ENCODE peak calls at places on chromosomes 3 and 15, in ten cellular contexts. One of them, this sample, is unnamed.
A peak's percentile ranks its signal among the peaks of the same experiment; 100 is the strongest.

GRCh38 chr15:61226313-61227250 is 2.5 kb downstream of the RORA start:
- DNase-seq in anterior cingulate cortex: no peak
- DNase-seq in mammary epithelial cell: no peak
- DNase-seq in GM20000: no peak
- DNase-seq in stimulated activated CD8-positive, alpha-beta memory T cell treated with anti-CD3 and anti-CD28 coated beads, Interleukin-4, amount 100 ng/mL, for 1 hour: no peak
- DNase-seq in fibroblast of lung: no peak
- DNase-seq in NCI-H1417: peak; percentile 21
- DNase-seq in CD4-positive, alpha-beta memory T cell: no peak
- DNase-seq in activated naive CD8-positive, alpha-beta T cell treated with anti-CD3 and anti-CD28 coated beads, Interleukin-2, amount 50 U/mL, for 24 hours: no peak
- DNase-seq in C1 segment of cervical spinal cord: no peak
- DNase-seq in this sample: no peak

GRCh38 chr3:52809821-52810377 is 15.3 kb downstream of the ITIH3 start:
- DNase-seq in anterior cingulate cortex: no peak
- DNase-seq in mammary epithelial cell: no peak
- DNase-seq in GM20000: no peak
- DNase-seq in stimulated activated CD8-positive, alpha-beta memory T cell treated with anti-CD3 and anti-CD28 coated beads, Interleukin-4, amount 100 ng/mL, for 1 hour: no peak
- DNase-seq in fibroblast of lung: no peak
- DNase-seq in NCI-H1417: no peak
- DNase-seq in CD4-positive, alpha-beta memory T cell: no peak
- DNase-seq in activated naive CD8-positive, alpha-beta T cell treated with anti-CD3 and anti-CD28 coated beads, Interleukin-2, amount 50 U/mL, for 24 hours: no peak
- DNase-seq in C1 segment of cervical spinal cord: no peak
- DNase-seq in this sample: no peak

GRCh38 chr15:74123131-74123429 is 7.3 kb upstream of the ISLR2 start:
- DNase-seq in anterior cingulate cortex: no peak
- DNase-seq in mammary epithelial cell: no peak
- DNase-seq in GM20000: no peak
- DNase-seq in stimulated activated CD8-positive, alpha-beta memory T cell treated with anti-CD3 and anti-CD28 coated beads, Interleukin-4, amount 100 ng/mL, for 1 hour: no peak
- DNase-seq in fibroblast of lung: no peak
- DNase-seq in NCI-H1417: peak; percentile 26
- DNase-seq in CD4-positive, alpha-beta memory T cell: no peak
- DNase-seq in activated naive CD8-positive, alpha-beta T cell treated with anti-CD3 and anti-CD28 coated beads, Interleukin-2, amount 50 U/mL, for 24 hours: no peak
- DNase-seq in C1 segment of cervical spinal cord: no peak
- DNase-seq in this sample: no peak

GRCh38 chr3:144774897-144775296 is 803.3 kb downstream of the DIPK2A start:
- DNase-seq in anterior cingulate cortex: no peak
- DNase-seq in mammary epithelial cell: no peak
- DNase-seq in GM20000: no peak
- DNase-seq in stimulated activated CD8-positive, alpha-beta memory T cell treated with anti-CD3 and anti-CD28 coated beads, Interleukin-4, amount 100 ng/mL, for 1 hour: no peak
- DNase-seq in fibroblast of lung: no peak
- DNase-seq in NCI-H1417: no peak
- DNase-seq in CD4-positive, alpha-beta memory T cell: no peak
- DNase-seq in activated naive CD8-positive, alpha-beta T cell treated with anti-CD3 and anti-CD28 coated beads, Interleukin-2, amount 50 U/mL, for 24 hours: no peak
- DNase-seq in C1 segment of cervical spinal cord: no peak
- DNase-seq in this sample: no peak

GRCh38 chr3:178097576-178097975 is 438.7 kb upstream of the KCNMB2 start:
- DNase-seq in anterior cingulate cortex: no peak
- DNase-seq in mammary epithelial cell: peak; percentile 34
- DNase-seq in GM20000: no peak
- DNase-seq in stimulated activated CD8-positive, alpha-beta memory T cell treated with anti-CD3 and anti-CD28 coated beads, Interleukin-4, amount 100 ng/mL, for 1 hour: no peak
- DNase-seq in fibroblast of lung: peak; percentile 85
- DNase-seq in NCI-H1417: no peak
- DNase-seq in CD4-positive, alpha-beta memory T cell: no peak
- DNase-seq in activated naive CD8-positive, alpha-beta T cell treated with anti-CD3 and anti-CD28 coated beads, Interleukin-2, amount 50 U/mL, for 24 hours: no peak
- DNase-seq in C1 segment of cervical spinal cord: no peak
- DNase-seq in this sample: no peak

GRCh38 chr3:45654344-45654934 is 34.8 kb upstream of the SACM1L start:
- DNase-seq in anterior cingulate cortex: no peak
- DNase-seq in mammary epithelial cell: no peak
- DNase-seq in GM20000: no peak
- DNase-seq in stimulated activated CD8-positive, alpha-beta memory T cell treated with anti-CD3 and anti-CD28 coated beads, Interleukin-4, amount 100 ng/mL, for 1 hour: no peak
- DNase-seq in fibroblast of lung: no peak
- DNase-seq in NCI-H1417: no peak
- DNase-seq in CD4-positive, alpha-beta memory T cell: no peak
- DNase-seq in activated naive CD8-positive, alpha-beta T cell treated with anti-CD3 and anti-CD28 coated beads, Interleukin-2, amount 50 U/mL, for 24 hours: no peak
- DNase-seq in C1 segment of cervical spinal cord: no peak
- DNase-seq in this sample: no peak

GRCh38 chr15:92603743-92604470 is 51.7 kb downstream of the FAM174B start:
- DNase-seq in anterior cingulate cortex: no peak
- DNase-seq in mammary epithelial cell: no peak
- DNase-seq in GM20000: no peak
- DNase-seq in stimulated activated CD8-positive, alpha-beta memory T cell treated with anti-CD3 and anti-CD28 coated beads, Interleukin-4, amount 100 ng/mL, for 1 hour: no peak
- DNase-seq in fibroblast of lung: peak; percentile 34
- DNase-seq in NCI-H1417: no peak
- DNase-seq in CD4-positive, alpha-beta memory T cell: no peak
- DNase-seq in activated naive CD8-positive, alpha-beta T cell treated with anti-CD3 and anti-CD28 coated beads, Interleukin-2, amount 50 U/mL, for 24 hours: no peak
- DNase-seq in C1 segment of cervical spinal cord: no peak
- DNase-seq in this sample: no peak

GRCh38 chr15:92821491-92822116 is 78.5 kb upstream of the CHD2 start:
- DNase-seq in anterior cingulate cortex: no peak
- DNase-seq in mammary epithelial cell: peak; percentile 75
- DNase-seq in GM20000: no peak
- DNase-seq in stimulated activated CD8-positive, alpha-beta memory T cell treated with anti-CD3 and anti-CD28 coated beads, Interleukin-4, amount 100 ng/mL, for 1 hour: no peak
- DNase-seq in fibroblast of lung: peak; percentile 72
- DNase-seq in NCI-H1417: peak; percentile 34
- DNase-seq in CD4-positive, alpha-beta memory T cell: no peak
- DNase-seq in activated naive CD8-positive, alpha-beta T cell treated with anti-CD3 and anti-CD28 coated beads, Interleukin-2, amount 50 U/mL, for 24 hours: no peak
- DNase-seq in C1 segment of cervical spinal cord: no peak
- DNase-seq in this sample: no peak

GRCh38 chr3:110026421-110026820 is 689.1 kb upstream of the DPPA4 start:
- DNase-seq in anterior cingulate cortex: no peak
- DNase-seq in mammary epithelial cell: no peak
- DNase-seq in GM20000: no peak
- DNase-seq in stimulated activated CD8-positive, alpha-beta memory T cell treated with anti-CD3 and anti-CD28 coated beads, Interleukin-4, amount 100 ng/mL, for 1 hour: no peak
- DNase-seq in fibroblast of lung: no peak
- DNase-seq in NCI-H1417: no peak
- DNase-seq in CD4-positive, alpha-beta memory T cell: no peak
- DNase-seq in activated naive CD8-positive, alpha-beta T cell treated with anti-CD3 and anti-CD28 coated beads, Interleukin-2, amount 50 U/mL, for 24 hours: no peak
- DNase-seq in C1 segment of cervical spinal cord: no peak
- DNase-seq in this sample: no peak

GRCh38 chr3:169430687-169431404 is 232.7 kb downstream of the MECOM start:
- DNase-seq in anterior cingulate cortex: no peak
- DNase-seq in mammary epithelial cell: peak; percentile 80
- DNase-seq in GM20000: no peak
- DNase-seq in stimulated activated CD8-positive, alpha-beta memory T cell treated with anti-CD3 and anti-CD28 coated beads, Interleukin-4, amount 100 ng/mL, for 1 hour: no peak
- DNase-seq in fibroblast of lung: peak; percentile 70
- DNase-seq in NCI-H1417: no peak
- DNase-seq in CD4-positive, alpha-beta memory T cell: no peak
- DNase-seq in activated naive CD8-positive, alpha-beta T cell treated with anti-CD3 and anti-CD28 coated beads, Interleukin-2, amount 50 U/mL, for 24 hours: no peak
- DNase-seq in C1 segment of cervical spinal cord: no peak
- DNase-seq in this sample: no peak

GRCh38 chr3:186189492-186189891 is 80.6 kb upstream of the ETV5 start:
- DNase-seq in anterior cingulate cortex: no peak
- DNase-seq in mammary epithelial cell: no peak
- DNase-seq in GM20000: no peak
- DNase-seq in stimulated activated CD8-positive, alpha-beta memory T cell treated with anti-CD3 and anti-CD28 coated beads, Interleukin-4, amount 100 ng/mL, for 1 hour: no peak
- DNase-seq in fibroblast of lung: no peak
- DNase-seq in NCI-H1417: no peak
- DNase-seq in CD4-positive, alpha-beta memory T cell: no peak
- DNase-seq in activated naive CD8-positive, alpha-beta T cell treated with anti-CD3 and anti-CD28 coated beads, Interleukin-2, amount 50 U/mL, for 24 hours: no peak
- DNase-seq in C1 segment of cervical spinal cord: no peak
- DNase-seq in this sample: no peak

GRCh38 chr15:97623091-97623661 is 337.3 kb upstream of the ARRDC4 start:
- DNase-seq in anterior cingulate cortex: no peak
- DNase-seq in mammary epithelial cell: no peak
- DNase-seq in GM20000: no peak
- DNase-seq in stimulated activated CD8-positive, alpha-beta memory T cell treated with anti-CD3 and anti-CD28 coated beads, Interleukin-4, amount 100 ng/mL, for 1 hour: no peak
- DNase-seq in fibroblast of lung: no peak
- DNase-seq in NCI-H1417: no peak
- DNase-seq in CD4-positive, alpha-beta memory T cell: no peak
- DNase-seq in activated naive CD8-positive, alpha-beta T cell treated with anti-CD3 and anti-CD28 coated beads, Interleukin-2, amount 50 U/mL, for 24 hours: no peak
- DNase-seq in C1 segment of cervical spinal cord: no peak
- DNase-seq in this sample: no peak

GRCh38 chr3:147941984-147942383 is 532.8 kb downstream of the ZIC1 start:
- DNase-seq in anterior cingulate cortex: no peak
- DNase-seq in mammary epithelial cell: no peak
- DNase-seq in GM20000: no peak
- DNase-seq in stimulated activated CD8-positive, alpha-beta memory T cell treated with anti-CD3 and anti-CD28 coated beads, Interleukin-4, amount 100 ng/mL, for 1 hour: no peak
- DNase-seq in fibroblast of lung: no peak
- DNase-seq in NCI-H1417: no peak
- DNase-seq in CD4-positive, alpha-beta memory T cell: no peak
- DNase-seq in activated naive CD8-positive, alpha-beta T cell treated with anti-CD3 and anti-CD28 coated beads, Interleukin-2, amount 50 U/mL, for 24 hours: no peak
- DNase-seq in C1 segment of cervical spinal cord: no peak
- DNase-seq in this sample: no peak

GRCh38 chr3:138186803-138187295 is 252 bp upstream of the ARMC8 start:
- DNase-seq in anterior cingulate cortex: no peak
- DNase-seq in mammary epithelial cell: peak; percentile 84
- DNase-seq in GM20000: peak; percentile 94
- DNase-seq in stimulated activated CD8-positive, alpha-beta memory T cell treated with anti-CD3 and anti-CD28 coated beads, Interleukin-4, amount 100 ng/mL, for 1 hour: peak; percentile 70
- DNase-seq in fibroblast of lung: peak; percentile 80
- DNase-seq in NCI-H1417: no peak
- DNase-seq in CD4-positive, alpha-beta memory T cell: peak; percentile 89
- DNase-seq in activated naive CD8-positive, alpha-beta T cell treated with anti-CD3 and anti-CD28 coated beads, Interleukin-2, amount 50 U/mL, for 24 hours: peak; percentile 89
- DNase-seq in C1 segment of cervical spinal cord: no peak
- DNase-seq in this sample: peak; percentile 85

GRCh38 chr15:59376735-59377134 is 4.1 kb upstream of the MYO1E start:
- DNase-seq in anterior cingulate cortex: no peak
- DNase-seq in mammary epithelial cell: no peak
- DNase-seq in GM20000: no peak
- DNase-seq in stimulated activated CD8-positive, alpha-beta memory T cell treated with anti-CD3 and anti-CD28 coated beads, Interleukin-4, amount 100 ng/mL, for 1 hour: no peak
- DNase-seq in fibroblast of lung: no peak
- DNase-seq in NCI-H1417: no peak
- DNase-seq in CD4-positive, alpha-beta memory T cell: no peak
- DNase-seq in activated naive CD8-positive, alpha-beta T cell treated with anti-CD3 and anti-CD28 coated beads, Interleukin-2, amount 50 U/mL, for 24 hours: no peak
- DNase-seq in C1 segment of cervical spinal cord: no peak
- DNase-seq in this sample: no peak

GRCh38 chr3:59558906-59559720 is 509.3 kb upstream of the CFAP20DC start:
- DNase-seq in anterior cingulate cortex: no peak
- DNase-seq in mammary epithelial cell: no peak
- DNase-seq in GM20000: no peak
- DNase-seq in stimulated activated CD8-positive, alpha-beta memory T cell treated with anti-CD3 and anti-CD28 coated beads, Interleukin-4, amount 100 ng/mL, for 1 hour: no peak
- DNase-seq in fibroblast of lung: no peak
- DNase-seq in NCI-H1417: no peak
- DNase-seq in CD4-positive, alpha-beta memory T cell: no peak
- DNase-seq in activated naive CD8-positive, alpha-beta T cell treated with anti-CD3 and anti-CD28 coated beads, Interleukin-2, amount 50 U/mL, for 24 hours: no peak
- DNase-seq in C1 segment of cervical spinal cord: no peak
- DNase-seq in this sample: no peak

GRCh38 chr3:59731909-59732308 is 682.1 kb upstream of the CFAP20DC start:
- DNase-seq in anterior cingulate cortex: no peak
- DNase-seq in mammary epithelial cell: no peak
- DNase-seq in GM20000: peak; percentile 13
- DNase-seq in stimulated activated CD8-positive, alpha-beta memory T cell treated with anti-CD3 and anti-CD28 coated beads, Interleukin-4, amount 100 ng/mL, for 1 hour: no peak
- DNase-seq in fibroblast of lung: no peak
- DNase-seq in NCI-H1417: no peak
- DNase-seq in CD4-positive, alpha-beta memory T cell: no peak
- DNase-seq in activated naive CD8-positive, alpha-beta T cell treated with anti-CD3 and anti-CD28 coated beads, Interleukin-2, amount 50 U/mL, for 24 hours: no peak
- DNase-seq in C1 segment of cervical spinal cord: no peak
- DNase-seq in this sample: no peak

GRCh38 chr15:66715181-66715624 is 13.2 kb downstream of the SMAD6 start:
- DNase-seq in anterior cingulate cortex: no peak
- DNase-seq in mammary epithelial cell: no peak
- DNase-seq in GM20000: no peak
- DNase-seq in stimulated activated CD8-positive, alpha-beta memory T cell treated with anti-CD3 and anti-CD28 coated beads, Interleukin-4, amount 100 ng/mL, for 1 hour: no peak
- DNase-seq in fibroblast of lung: no peak
- DNase-seq in NCI-H1417: no peak
- DNase-seq in CD4-positive, alpha-beta memory T cell: no peak
- DNase-seq in activated naive CD8-positive, alpha-beta T cell treated with anti-CD3 and anti-CD28 coated beads, Interleukin-2, amount 50 U/mL, for 24 hours: no peak
- DNase-seq in C1 segment of cervical spinal cord: no peak
- DNase-seq in this sample: no peak

GRCh38 chr15:48642795-48643194 is 2.7 kb downstream of the FBN1 start:
- DNase-seq in anterior cingulate cortex: no peak
- DNase-seq in mammary epithelial cell: no peak
- DNase-seq in GM20000: no peak
- DNase-seq in stimulated activated CD8-positive, alpha-beta memory T cell treated with anti-CD3 and anti-CD28 coated beads, Interleukin-4, amount 100 ng/mL, for 1 hour: no peak
- DNase-seq in fibroblast of lung: no peak
- DNase-seq in NCI-H1417: no peak
- DNase-seq in CD4-positive, alpha-beta memory T cell: no peak
- DNase-seq in activated naive CD8-positive, alpha-beta T cell treated with anti-CD3 and anti-CD28 coated beads, Interleukin-2, amount 50 U/mL, for 24 hours: no peak
- DNase-seq in C1 segment of cervical spinal cord: no peak
- DNase-seq in this sample: no peak

GRCh38 chr15:68553994-68554715 is 24.6 kb upstream of the CORO2B start:
- DNase-seq in anterior cingulate cortex: peak; percentile 47
- DNase-seq in mammary epithelial cell: peak; percentile 44
- DNase-seq in GM20000: peak; percentile 60
- DNase-seq in stimulated activated CD8-positive, alpha-beta memory T cell treated with anti-CD3 and anti-CD28 coated beads, Interleukin-4, amount 100 ng/mL, for 1 hour: no peak
- DNase-seq in fibroblast of lung: peak; percentile 39
- DNase-seq in NCI-H1417: peak; percentile 75
- DNase-seq in CD4-positive, alpha-beta memory T cell: peak; percentile 42
- DNase-seq in activated naive CD8-positive, alpha-beta T cell treated with anti-CD3 and anti-CD28 coated beads, Interleukin-2, amount 50 U/mL, for 24 hours: peak; percentile 78
- DNase-seq in C1 segment of cervical spinal cord: peak; percentile 37
- DNase-seq in this sample: peak; percentile 52

GRCh38 chr3:127535901-127536817 is 54.4 kb downstream of the TPRA1 start:
- DNase-seq in anterior cingulate cortex: no peak
- DNase-seq in mammary epithelial cell: no peak
- DNase-seq in GM20000: no peak
- DNase-seq in stimulated activated CD8-positive, alpha-beta memory T cell treated with anti-CD3 and anti-CD28 coated beads, Interleukin-4, amount 100 ng/mL, for 1 hour: no peak
- DNase-seq in fibroblast of lung: no peak
- DNase-seq in NCI-H1417: peak; percentile 98
- DNase-seq in CD4-positive, alpha-beta memory T cell: no peak
- DNase-seq in activated naive CD8-positive, alpha-beta T cell treated with anti-CD3 and anti-CD28 coated beads, Interleukin-2, amount 50 U/mL, for 24 hours: no peak
- DNase-seq in C1 segment of cervical spinal cord: no peak
- DNase-seq in this sample: no peak

GRCh38 chr3:42751609-42752008 is 21.4 kb downstream of the CCDC13 start:
- DNase-seq in anterior cingulate cortex: no peak
- DNase-seq in mammary epithelial cell: no peak
- DNase-seq in GM20000: no peak
- DNase-seq in stimulated activated CD8-positive, alpha-beta memory T cell treated with anti-CD3 and anti-CD28 coated beads, Interleukin-4, amount 100 ng/mL, for 1 hour: no peak
- DNase-seq in fibroblast of lung: no peak
- DNase-seq in NCI-H1417: no peak
- DNase-seq in CD4-positive, alpha-beta memory T cell: no peak
- DNase-seq in activated naive CD8-positive, alpha-beta T cell treated with anti-CD3 and anti-CD28 coated beads, Interleukin-2, amount 50 U/mL, for 24 hours: no peak
- DNase-seq in C1 segment of cervical spinal cord: no peak
- DNase-seq in this sample: no peak

GRCh38 chr3:39126532-39127071 is 19.1 kb downstream of the TTC21A start:
- DNase-seq in anterior cingulate cortex: peak; percentile 28
- DNase-seq in mammary epithelial cell: peak; percentile 24
- DNase-seq in GM20000: no peak
- DNase-seq in stimulated activated CD8-positive, alpha-beta memory T cell treated with anti-CD3 and anti-CD28 coated beads, Interleukin-4, amount 100 ng/mL, for 1 hour: no peak
- DNase-seq in fibroblast of lung: peak; percentile 50
- DNase-seq in NCI-H1417: peak; percentile 20
- DNase-seq in CD4-positive, alpha-beta memory T cell: no peak
- DNase-seq in activated naive CD8-positive, alpha-beta T cell treated with anti-CD3 and anti-CD28 coated beads, Interleukin-2, amount 50 U/mL, for 24 hours: peak; percentile 45
- DNase-seq in C1 segment of cervical spinal cord: no peak
- DNase-seq in this sample: no peak

GRCh38 chr15:84611631-84612030 is 10.8 kb downstream of the ZSCAN2 start:
- DNase-seq in anterior cingulate cortex: no peak
- DNase-seq in mammary epithelial cell: no peak
- DNase-seq in GM20000: no peak
- DNase-seq in stimulated activated CD8-positive, alpha-beta memory T cell treated with anti-CD3 and anti-CD28 coated beads, Interleukin-4, amount 100 ng/mL, for 1 hour: no peak
- DNase-seq in fibroblast of lung: peak; percentile 50
- DNase-seq in NCI-H1417: no peak
- DNase-seq in CD4-positive, alpha-beta memory T cell: no peak
- DNase-seq in activated naive CD8-positive, alpha-beta T cell treated with anti-CD3 and anti-CD28 coated beads, Interleukin-2, amount 50 U/mL, for 24 hours: no peak
- DNase-seq in C1 segment of cervical spinal cord: no peak
- DNase-seq in this sample: no peak

GRCh38 chr15:42511010-42511396 is 15.6 kb downstream of the SNAP23 start:
- DNase-seq in anterior cingulate cortex: no peak
- DNase-seq in mammary epithelial cell: peak; percentile 5
- DNase-seq in GM20000: no peak
- DNase-seq in stimulated activated CD8-positive, alpha-beta memory T cell treated with anti-CD3 and anti-CD28 coated beads, Interleukin-4, amount 100 ng/mL, for 1 hour: no peak
- DNase-seq in fibroblast of lung: peak; percentile 82
- DNase-seq in NCI-H1417: no peak
- DNase-seq in CD4-positive, alpha-beta memory T cell: no peak
- DNase-seq in activated naive CD8-positive, alpha-beta T cell treated with anti-CD3 and anti-CD28 coated beads, Interleukin-2, amount 50 U/mL, for 24 hours: no peak
- DNase-seq in C1 segment of cervical spinal cord: no peak
- DNase-seq in this sample: no peak

GRCh38 chr3:33318709-33319380 is 41.6 kb downstream of the FBXL2 start:
- DNase-seq in anterior cingulate cortex: no peak
- DNase-seq in mammary epithelial cell: no peak
- DNase-seq in GM20000: no peak
- DNase-seq in stimulated activated CD8-positive, alpha-beta memory T cell treated with anti-CD3 and anti-CD28 coated beads, Interleukin-4, amount 100 ng/mL, for 1 hour: no peak
- DNase-seq in fibroblast of lung: no peak
- DNase-seq in NCI-H1417: no peak
- DNase-seq in CD4-positive, alpha-beta memory T cell: no peak
- DNase-seq in activated naive CD8-positive, alpha-beta T cell treated with anti-CD3 and anti-CD28 coated beads, Interleukin-2, amount 50 U/mL, for 24 hours: no peak
- DNase-seq in C1 segment of cervical spinal cord: no peak
- DNase-seq in this sample: no peak

GRCh38 chr3:55750525-55750924 is 263.4 kb upstream of the WNT5A start:
- DNase-seq in anterior cingulate cortex: no peak
- DNase-seq in mammary epithelial cell: peak; percentile 91
- DNase-seq in GM20000: no peak
- DNase-seq in stimulated activated CD8-positive, alpha-beta memory T cell treated with anti-CD3 and anti-CD28 coated beads, Interleukin-4, amount 100 ng/mL, for 1 hour: no peak
- DNase-seq in fibroblast of lung: peak; percentile 96
- DNase-seq in NCI-H1417: no peak
- DNase-seq in CD4-positive, alpha-beta memory T cell: no peak
- DNase-seq in activated naive CD8-positive, alpha-beta T cell treated with anti-CD3 and anti-CD28 coated beads, Interleukin-2, amount 50 U/mL, for 24 hours: no peak
- DNase-seq in C1 segment of cervical spinal cord: no peak
- DNase-seq in this sample: no peak

This sample was measured in T-helper 1 cell.